ENCODE peak calls at places on chromosome 12, in nine cellular contexts. O is transverse colon, B is IMR-90, K is WERI-Rb-1, P is cardiac muscle cell, S is left ventricle myocardium inferior, V is breast epithelium, R is esophagus squamous epithelium, T is Panc1. A is an unnamed sample. For H3K36me3, the result is how much of the 10 kb centered on the place peaks cover.

GRCh38 chr12:3256103-3256551 is 178.9 kb downstream of the TSPAN9 start:
- DNase-seq in O (no peak), B (no peak), K (peak), P (peak), S (peak), V (no peak), R (no peak), T (no peak), A (no peak)

GRCh38 chr12:32115404-32116104 is 8.9 kb downstream of the BICD1 start:
- DNase-seq in O (peak), B (peak), K (no peak), P (peak), S (peak), V (peak), R (no peak), T (peak), A (no peak)

GRCh38 chr12:79455314-79455713 is 235.4 kb downstream of the PAWR start:
- DNase-seq in O (no peak), B (peak), K (no peak), P (peak), S (no peak), V (no peak), R (no peak), T (no peak), A (no peak)

GRCh38 chr12:59381106-59381505 is 214.7 kb upstream of the SLC16A7 start:
- DNase-seq in O (no peak), B (no peak), K (no peak), P (no peak), S (no peak), V (no peak), R (no peak), T (no peak), A (no peak)

GRCh38 chr12:6038160-6038559 is 86.3 kb downstream of the VWF start:
- DNase-seq in O (peak), B (peak), K (peak), P (peak), S (no peak), V (no peak), R (no peak), T (peak), A (no peak)

GRCh38 chr12:49200882-49201594 is 12.2 kb upstream of the TUBA1A start:
- DNase-seq in O (no peak), B (peak), K (no peak), P (peak), S (no peak), V (no peak), R (no peak), T (peak), A (no peak)

GRCh38 chr12:11927311-11927935 is 143.3 kb upstream of the BCL2L14 start:
- DNase-seq in O (no peak), B (peak), K (no peak), P (peak), S (no peak), V (no peak), R (no peak), T (no peak), A (no peak)

GRCh38 chr12:68899251-68899771 is 33.7 kb downstream of the CPM start:
- DNase-seq in O (peak), B (peak), K (no peak), P (peak), S (no peak), V (no peak), R (no peak), T (no peak), A (no peak)

GRCh38 chr12:34289431-34290190 is 267.3 kb downstream of the ALG10 start:
- DNase-seq in O (peak), B (no peak), K (no peak), P (no peak), S (peak), V (no peak), R (no peak), T (no peak), A (no peak)

GRCh38 chr12:115313929-115314328 is 630.0 kb upstream of the TBX3 start:
- DNase-seq in O (no peak), B (peak), K (no peak), P (no peak), S (no peak), V (no peak), R (no peak), T (peak), A (no peak)

GRCh38 chr12:97968641-97969171 is 506.1 kb downstream of the RMST start:
- DNase-seq in O (no peak), B (no peak), K (no peak), P (no peak), S (no peak), V (no peak), R (no peak), T (no peak), A (no peak)

GRCh38 chr12:106594447-106594846 is 11.6 kb downstream of the RFX4 start:
- DNase-seq in O (no peak), B (no peak), K (no peak), P (no peak), S (no peak), V (no peak), R (no peak), T (no peak), A (no peak)

GRCh38 chr12:47786662-47786974 is 13.6 kb downstream of the SLC48A1 start:
- DNase-seq in O (no peak), B (no peak), K (no peak), P (no peak), S (no peak), V (no peak), R (no peak), T (no peak), A (no peak)
- H3K36me3 ChIP-seq in O (under half), B (half or more), K (under half), P (under half), S (half or more), V (under half), R (half or more), T (under half), A (half or more)

GRCh38 chr12:90253674-90254181 is 545.1 kb upstream of the ATP2B1 start:
- DNase-seq in O (peak), B (peak), K (peak), P (peak), S (peak), V (no peak), R (peak), T (peak), A (peak)

GRCh38 chr12:90253142-90253541 is 544.5 kb upstream of the ATP2B1 start:
- DNase-seq in O (no peak), B (no peak), K (no peak), P (no peak), S (no peak), V (no peak), R (no peak), T (no peak), A (no peak)

GRCh38 chr12:90250766-90251165 is 542.1 kb upstream of the ATP2B1 start:
- DNase-seq in O (no peak), B (no peak), K (no peak), P (peak), S (no peak), V (no peak), R (no peak), T (no peak), A (no peak)

GRCh38 chr12:90246673-90247072 is 538.0 kb upstream of the ATP2B1 start:
- DNase-seq in O (no peak), B (no peak), K (no peak), P (no peak), S (no peak), V (no peak), R (no peak), T (no peak), A (no peak)

GRCh38 chr12:90250041-90250440 is 541.4 kb upstream of the ATP2B1 start:
- DNase-seq in O (no peak), B (no peak), K (no peak), P (no peak), S (no peak), V (no peak), R (no peak), T (no peak), A (no peak)
- TF ChIP-seq CTCF in O (no peak), B (no peak), K (no peak), P (no peak), S (no peak), V (no peak), R (no peak), T (no peak), A (no peak)

DNA sequence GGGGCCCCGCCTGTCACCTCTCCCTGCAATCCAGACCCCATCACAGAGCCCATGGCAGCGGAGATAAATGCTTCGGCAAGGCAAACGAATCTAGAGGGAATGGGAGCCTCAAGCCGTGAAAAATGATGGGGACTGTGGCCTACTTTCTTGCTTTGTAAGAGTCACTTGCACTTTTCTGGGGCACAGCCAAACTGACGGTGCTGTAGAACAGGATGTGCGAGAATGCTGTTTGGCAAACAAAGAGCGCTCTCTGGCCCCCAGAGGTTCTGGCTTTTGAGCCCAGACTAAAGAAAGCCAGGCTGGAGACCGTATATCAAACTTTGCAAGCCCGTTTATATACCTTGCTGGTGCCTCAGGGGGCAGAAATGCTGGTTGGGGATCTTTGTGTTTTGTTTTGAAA is 108.7 kb downstream of the CACNA1C start:
- DNase-seq in O (peak), B (no peak), K (no peak), P (peak), S (peak), V (peak), R (no peak), T (no peak), A (no peak)
- H3K27ac ChIP-seq in O (peak), B (no peak), K (no peak), P (peak), S (peak), V (peak), R (peak), T (no peak), A (no peak)

GRCh38 chr12:124340080-124340900 is 45.4 kb downstream of the RFLNA start:
- DNase-seq in O (no peak), B (no peak), K (no peak), P (no peak), S (no peak), V (no peak), R (no peak), T (no peak), A (no peak)
- H3K36me3 ChIP-seq in O (under half), B (half or more), K (half or more), P (under half), S (half or more), V (under half), R (half or more), T (under half), A (under half)

GRCh38 chr12:124484067-124484466 is 83.3 kb downstream of the NCOR2 start:
- DNase-seq in O (no peak), B (no peak), K (no peak), P (no peak), S (no peak), V (no peak), R (no peak), T (no peak), A (no peak)
- TF ChIP-seq CTCF in O (no peak), B (no peak), K (no peak), P (no peak), S (no peak), V (no peak), R (no peak), T (no peak), A (no peak)

GRCh38 chr12:29561736-29562135 is 64.2 kb upstream of the OVCH1 start:
- DNase-seq in O (no peak), B (no peak), K (no peak), P (no peak), S (no peak), V (no peak), R (no peak), T (no peak), A (no peak)

GRCh38 chr12:29562167-29562776 is 64.8 kb upstream of the OVCH1 start:
- DNase-seq in O (no peak), B (peak), K (no peak), P (peak), S (no peak), V (no peak), R (no peak), T (no peak), A (no peak)

GRCh38 chr12:29556363-29556762 is 58.9 kb upstream of the OVCH1 start:
- DNase-seq in O (no peak), B (no peak), K (no peak), P (no peak), S (no peak), V (no peak), R (no peak), T (no peak), A (no peak)

GRCh38 chr12:29563636-29564035 is 66.2 kb upstream of the OVCH1 start:
- DNase-seq in O (no peak), B (no peak), K (no peak), P (no peak), S (no peak), V (no peak), R (no peak), T (no peak), A (no peak)

GRCh38 chr12:29559194-29559593 is 61.7 kb upstream of the OVCH1 start:
- DNase-seq in O (no peak), B (no peak), K (no peak), P (no peak), S (no peak), V (no peak), R (no peak), T (no peak), A (no peak)
- H3K27ac ChIP-seq in O (peak), B (no peak), K (no peak), P (peak), S (peak), V (peak), R (no peak), T (no peak), A (no peak)

GRCh38 chr12:132665149-132665491 is 22.0 kb downstream of the POLE start:
- DNase-seq in O (no peak), B (no peak), K (no peak), P (no peak), S (no peak), V (no peak), R (no peak), T (no peak), A (no peak)
- H3K36me3 ChIP-seq in O (under half), B (half or more), K (half or more), P (under half), S (half or more), V (under half), R (under half), T (under half), A (under half)

GRCh38 chr12:64525461-64526160 is 73.7 kb downstream of the TBK1 start:
- DNase-seq in O (no peak), B (no peak), K (no peak), P (no peak), S (no peak), V (no peak), R (no peak), T (no peak), A (no peak)
- TF ChIP-seq CTCF in O (no peak), B (no peak), K (no peak), P (no peak), S (no peak), V (no peak), R (no peak), T (peak), A (no peak)

GRCh38 chr12:96235497-96235826 is 41.3 kb downstream of the ELK3 start:
- DNase-seq in O (no peak), B (no peak), K (peak), P (no peak), S (no peak), V (no peak), R (no peak), T (no peak), A (no peak)

GRCh38 chr12:96237035-96237434 is 42.9 kb downstream of the ELK3 start:
- DNase-seq in O (no peak), B (no peak), K (no peak), P (peak), S (no peak), V (no peak), R (no peak), T (no peak), A (no peak)

GRCh38 chr12:96238336-96239031 is 44.3 kb downstream of the ELK3 start:
- DNase-seq in O (no peak), B (no peak), K (no peak), P (no peak), S (peak), V (no peak), R (no peak), T (no peak), A (no peak)

GRCh38 chr12:96236221-96236822 is 42.1 kb downstream of the ELK3 start:
- DNase-seq in O (peak), B (peak), K (no peak), P (peak), S (peak), V (no peak), R (no peak), T (no peak), A (peak)

DNA sequence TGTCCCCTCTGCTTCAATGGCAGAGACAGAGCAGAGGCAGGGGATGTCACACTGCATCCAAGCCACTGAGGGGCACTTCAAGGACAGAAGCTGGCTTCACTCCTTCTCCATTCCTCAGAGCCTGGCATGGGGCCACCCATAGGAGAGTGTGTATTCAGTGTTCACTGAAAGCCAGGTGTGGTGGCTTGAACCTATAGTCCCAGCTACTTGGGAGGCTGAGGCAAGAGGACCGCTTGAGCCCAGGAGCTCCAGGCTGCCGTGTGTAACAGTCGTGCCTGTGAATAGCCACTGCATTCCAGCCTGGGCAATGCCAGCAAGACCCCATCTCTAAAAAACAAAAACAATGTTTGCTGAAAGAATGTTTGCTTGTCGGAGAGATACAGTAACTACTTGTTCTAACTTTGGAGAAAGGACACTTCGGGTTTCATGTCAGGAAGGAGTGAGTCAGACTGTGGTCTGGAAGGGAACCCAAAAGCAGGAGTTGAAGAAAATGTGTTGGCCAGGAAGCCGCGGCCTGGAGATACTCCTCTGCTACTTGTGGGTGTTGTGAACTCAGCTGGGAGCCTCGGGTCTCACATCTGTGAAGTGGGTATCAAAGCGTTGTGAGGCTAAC is 43.4 kb downstream of the ELK3 start:
- DNase-seq in O (peak), B (peak), K (no peak), P (peak), S (peak), V (no peak), R (no peak), T (peak), A (peak)
- H3K27ac ChIP-seq in O (peak), B (peak), K (no peak), P (peak), S (peak), V (peak), R (peak), T (no peak), A (no peak)